ENCODE peak calls at places on chromosomes 13 and 19, in nine cellular contexts. X is right lobe of liver; U is CD4-positive, alpha-beta T cell; W is endodermal cell; V is heart right ventricle; I is MM.1S; P is fibroblast of lung; Z is adrenal gland; L is RWPE1. E is an unnamed sample.

GRCh38 chr19:43623889-43624670 is 4.7 kb upstream of the ZNF428 start:
- DNase-seq in Z (no peak), U (no peak), P (no peak), X (no peak), W (peak; percentile 93), L (no peak), I (no peak), V (no peak), E (no peak)

GRCh38 chr13:75135325-75135825 is 346.6 kb downstream of the TBC1D4 start:
- DNase-seq in W (no peak), U (no peak), I (no peak), Z (no peak), X (no peak), L (peak; percentile 9), P (peak; percentile 98), V (no peak), E (no peak)

GRCh38 chr13:102825921-102826706 is 19.7 kb upstream of the ERCC5 start:
- DNase-seq in W (no peak), I (no peak), X (no peak), U (no peak), V (no peak), Z (no peak), L (peak; percentile 84), P (peak; percentile 90), E (no peak)

GRCh38 chr19:17327654-17328516 is 6.8 kb downstream of the ANO8 start:
- DNase-seq in V (no peak), I (no peak), L (peak; percentile 72), W (peak; percentile 97), U (peak; percentile 48), P (peak; percentile 48), Z (peak; percentile 92), X (no peak), E (no peak)

GRCh38 chr19:10575011-10575716 is 6.4 kb upstream of the CDKN2D start:
- DNase-seq in I (no peak), X (no peak), Z (no peak), V (no peak), L (no peak), U (no peak), W (no peak), P (no peak), E (no peak)

GRCh38 chr13:26616126-26616525 is 58.6 kb downstream of the WASF3 start:
- DNase-seq in W (no peak), Z (no peak), U (no peak), I (no peak), X (no peak), L (peak; percentile 79), P (peak; percentile 21), V (no peak), E (no peak)

GRCh38 chr13:33740134-33740538 is 77.8 kb upstream of the RFC3 start:
- DNase-seq in P (peak; percentile 56), Z (no peak), V (no peak), L (no peak), W (no peak), I (no peak), U (no peak), X (no peak), E (no peak)

GRCh38 chr13:39016789-39017188 is 21.1 kb downstream of the PROSER1 start:
- DNase-seq in Z (no peak), V (no peak), W (peak; percentile 52), P (peak; percentile 32), L (peak; percentile 33), X (no peak), U (no peak), I (peak; percentile 16), E (no peak)

GRCh38 chr19:43780706-43781525 is at the start of gene KCNN4:
- DNase-seq in U (peak; percentile 62), I (no peak), V (no peak), Z (no peak), X (no peak), L (peak; percentile 72), P (peak; percentile 54), W (no peak), E (no peak)

GRCh38 chr13:21150013-21150412 is 26.3 kb downstream of the SKA3 start:
- DNase-seq in U (no peak), L (no peak), P (no peak), I (no peak), W (no peak), X (no peak), Z (no peak), V (no peak), E (no peak)

GRCh38 chr13:32135655-32136054 is 104.1 kb downstream of the FRY start:
- DNase-seq in L (no peak), X (no peak), V (no peak), Z (no peak), W (no peak), U (no peak), I (no peak), P (peak; percentile 40), E (no peak)

GRCh38 chr19:39325778-39326680 is 5.4 kb upstream of the LRFN1 start:
- DNase-seq in P (peak; percentile 15), V (no peak), U (no peak), Z (no peak), X (no peak), I (no peak), W (peak; percentile 63), L (no peak), E (no peak)

GRCh38 chr13:33172911-33173310 is 112.6 kb downstream of the STARD13 start:
- DNase-seq in I (no peak), U (no peak), W (no peak), V (no peak), L (no peak), P (no peak), Z (no peak), X (no peak), E (no peak)

GRCh38 chr19:49592486-49593232 is 1.7 kb downstream of the PRR12 start:
- DNase-seq in X (no peak), Z (peak; percentile 44), P (no peak), V (no peak), U (no peak), I (no peak), L (peak; percentile 53), W (peak; percentile 83), E (no peak)

DNA sequence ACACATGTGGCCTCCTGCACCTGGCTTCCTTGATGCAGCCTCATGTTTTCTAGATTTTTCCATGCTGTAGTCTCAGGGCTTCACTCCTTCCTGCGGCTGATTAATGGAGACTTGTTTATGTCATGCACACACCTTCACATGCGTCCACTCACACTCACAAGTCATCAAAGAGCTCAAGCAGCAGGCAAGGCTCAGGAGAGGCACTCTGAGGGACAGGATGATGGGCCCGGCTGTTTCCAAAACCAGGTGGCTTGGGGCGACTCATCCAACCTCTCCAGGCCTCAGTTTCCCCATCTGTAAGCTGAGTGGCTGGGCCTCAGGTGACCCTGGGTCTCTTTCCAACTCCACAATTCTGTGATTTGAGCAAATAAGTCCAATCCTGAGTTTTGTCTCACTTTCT is 36.9 kb downstream of the RASA3 start:
- DNase-seq in P (no peak), L (no peak), V (no peak), U (no peak), W (peak; percentile 30), I (no peak), Z (no peak), X (peak; percentile 6), E (no peak)
- H3K27ac ChIP-seq in P (no peak overlapping the region), L (peak overlapping the region; percentile 11), V (no peak overlapping the region), U (no peak overlapping the region), W (no peak overlapping the region), I (no peak overlapping the region), Z (no peak overlapping the region), X (no peak overlapping the region), E (no peak overlapping the region)

GRCh38 chr13:50810998-50811397 is 32.5 kb downstream of the DLEU7 start:
- DNase-seq in Z (no peak), P (no peak), L (no peak), I (peak; percentile 47), X (no peak), U (no peak), V (no peak), W (no peak), E (no peak)

GRCh38 chr13:50809133-50810090 is 34.1 kb downstream of the DLEU7 start:
- DNase-seq in P (no peak), Z (no peak), I (no peak), L (no peak), X (no peak), U (no peak), V (no peak), W (no peak), E (no peak)

GRCh38 chr13:50810468-50810867 is 33.0 kb downstream of the DLEU7 start:
- DNase-seq in L (no peak), X (no peak), W (no peak), U (no peak), I (no peak), P (no peak), V (no peak), Z (no peak), E (no peak)

GRCh38 chr13:50812242-50812641 is 31.2 kb downstream of the DLEU7 start:
- DNase-seq in I (peak; percentile 27), Z (no peak), U (no peak), V (no peak), X (no peak), P (no peak), L (no peak), W (no peak), E (no peak)
- H3K27ac ChIP-seq in I (no peak overlapping the region), Z (no peak overlapping the region), U (no peak overlapping the region), V (no peak overlapping the region), X (no peak overlapping the region), P (no peak overlapping the region), L (no peak overlapping the region), W (no peak overlapping the region), E (no peak overlapping the region)

GRCh38 chr13:37485766-37486165 is 112.8 kb downstream of the POSTN start:
- DNase-seq in I (no peak), U (no peak), Z (no peak), L (no peak), W (no peak), X (no peak), V (no peak), P (no peak), E (no peak)
- H3K27ac ChIP-seq in I (no peak overlapping the region), U (no peak overlapping the region), Z (no peak overlapping the region), L (no peak overlapping the region), W (no peak overlapping the region), X (no peak overlapping the region), V (no peak overlapping the region), P (peak overlapping the region; percentile 26), E (no peak overlapping the region)

GRCh38 chr19:3507371-3508120 is 1.4 kb downstream of the FZR1 start:
- DNase-seq in X (no peak), I (no peak), Z (peak; percentile 45), P (no peak), W (peak; percentile 83), V (no peak), L (no peak), U (peak; percentile 61), E (no peak)
- H3K27ac ChIP-seq in X (peak overlapping the region; percentile 87), I (no peak overlapping the region), Z (peak overlapping the region; percentile 91), P (peak overlapping the region; percentile 86), W (no peak overlapping the region), V (peak overlapping the region; percentile 7), L (peak overlapping the region; percentile 91), U (no peak overlapping the region), E (no peak overlapping the region)

GRCh38 chr13:110344320-110344719 is 37.2 kb downstream of the COL4A2 start:
- DNase-seq in U (no peak), I (no peak), V (no peak), X (no peak), Z (no peak), L (no peak), W (no peak), P (no peak), E (no peak)
- H3K27ac ChIP-seq in U (no peak overlapping the region), I (no peak overlapping the region), V (no peak overlapping the region), X (no peak overlapping the region), Z (no peak overlapping the region), L (no peak overlapping the region), W (no peak overlapping the region), P (no peak overlapping the region), E (no peak overlapping the region)

GRCh38 chr13:110779046-110779445 is 65.5 kb downstream of the ING1 start:
- DNase-seq in I (no peak), L (no peak), V (no peak), P (no peak), U (no peak), X (no peak), W (no peak), Z (no peak), E (no peak)
- H3K27ac ChIP-seq in I (no peak overlapping the region), L (no peak overlapping the region), V (no peak overlapping the region), P (no peak overlapping the region), U (no peak overlapping the region), X (no peak overlapping the region), W (no peak overlapping the region), Z (no peak overlapping the region), E (no peak overlapping the region)